ENCODE peak calls at places on chromosomes 7 and 10, in four cellular contexts. Z is HepG2, Q is HCT116, W is SK-N-SH. S is an unnamed sample.

GRCh38 chr7:80134536-80135305 is at the start of gene GNAI1:
- DNase-seq in Z (peak), Q (peak), W (peak), S (no peak)

GRCh38 chr7:51731086-51731485 is 414.5 kb upstream of the COBL start:
- DNase-seq in Z (no peak), Q (no peak), W (no peak), S (no peak)

GRCh38 chr10:14478639-14479038 is 147.9 kb upstream of the FRMD4A start:
- DNase-seq in Z (no peak), Q (peak), W (peak), S (no peak)

GRCh38 chr10:79487296-79488194 is 24.8 kb upstream of the EIF5AL1 start:
- DNase-seq in Z (peak), Q (peak), W (peak), S (no peak)

GRCh38 chr10:110007171-110007700 is 548 bp upstream of the ADD3 start:
- DNase-seq in Z (no peak), Q (no peak), W (no peak), S (no peak)

GRCh38 chr10:97463363-97464132 is 17.6 kb downstream of the ZDHHC16 start:
- DNase-seq in Z (peak), Q (peak), W (peak), S (no peak)

GRCh38 chr7:55109384-55110167 is 90.8 kb downstream of the EGFR start:
- DNase-seq in Z (no peak), Q (peak), W (no peak), S (no peak)

GRCh38 chr7:139088268-139088667 is 21.3 kb downstream of the ZC3HAV1 start:
- DNase-seq in Z (no peak), Q (no peak), W (no peak), S (no peak)

GRCh38 chr10:5512881-5513698 is 11.7 kb upstream of the CALML3 start:
- DNase-seq in Z (no peak), Q (no peak), W (no peak), S (no peak)

GRCh38 chr7:131443496-131443895 is 112.9 kb downstream of the PODXL start:
- DNase-seq in Z (no peak), Q (no peak), W (no peak), S (no peak)

GRCh38 chr7:40057292-40057691 is 77.1 kb downstream of the MPLKIP start:
- DNase-seq in Z (no peak), Q (no peak), W (no peak), S (no peak)

GRCh38 chr10:86857097-86857825 is 100.2 kb downstream of the MMRN2 start:
- DNase-seq in Z (no peak), Q (no peak), W (no peak), S (no peak)

GRCh38 chr10:110395350-110396283 is 90.9 kb upstream of the SMNDC1 start:
- DNase-seq in Z (peak), Q (peak), W (no peak), S (no peak)

GRCh38 chr7:73881352-73882059 is 20.5 kb downstream of the TMEM270 start:
- DNase-seq in Z (no peak), Q (no peak), W (peak), S (no peak)
- TF ChIP-seq POLR2AphosphoS5 in Z (no peak), Q (no peak), W (no peak), S (no peak)

GRCh38 chr10:47383254-47384147 is 592 bp downstream of the ZNF488 start:
- DNase-seq in Z (no peak), Q (no peak), W (peak), S (no peak)
- H3K9ac ChIP-seq in Z (no peak), Q (peak), W (peak), S (no peak)

DNA sequence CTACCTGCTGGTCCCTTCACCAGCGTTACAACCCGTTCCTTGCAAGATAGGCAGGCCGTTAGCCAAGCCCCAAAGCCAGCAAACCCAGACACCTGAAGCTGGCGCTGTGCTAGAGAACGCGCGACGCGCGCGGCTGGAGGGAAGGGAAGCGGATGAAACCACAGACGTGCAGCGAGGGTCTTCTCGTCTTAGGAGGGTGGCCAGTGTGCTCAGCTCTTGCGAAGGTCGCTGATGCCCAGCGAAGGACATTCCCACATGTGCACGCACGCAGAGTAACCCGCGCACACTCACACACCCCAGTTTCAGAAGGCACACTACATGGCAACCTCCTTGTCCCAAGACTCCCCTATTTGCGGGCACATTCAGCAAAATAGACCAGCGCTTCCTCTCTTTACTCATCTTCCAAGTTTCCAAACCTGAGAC is 941 bp downstream of the TMEM26 start:
- DNase-seq in Z (no peak), Q (no peak), W (peak), S (no peak)
- TF ChIP-seq POLR2AphosphoS5 in Z (no peak), Q (no peak), W (no peak), S (no peak)

DNA sequence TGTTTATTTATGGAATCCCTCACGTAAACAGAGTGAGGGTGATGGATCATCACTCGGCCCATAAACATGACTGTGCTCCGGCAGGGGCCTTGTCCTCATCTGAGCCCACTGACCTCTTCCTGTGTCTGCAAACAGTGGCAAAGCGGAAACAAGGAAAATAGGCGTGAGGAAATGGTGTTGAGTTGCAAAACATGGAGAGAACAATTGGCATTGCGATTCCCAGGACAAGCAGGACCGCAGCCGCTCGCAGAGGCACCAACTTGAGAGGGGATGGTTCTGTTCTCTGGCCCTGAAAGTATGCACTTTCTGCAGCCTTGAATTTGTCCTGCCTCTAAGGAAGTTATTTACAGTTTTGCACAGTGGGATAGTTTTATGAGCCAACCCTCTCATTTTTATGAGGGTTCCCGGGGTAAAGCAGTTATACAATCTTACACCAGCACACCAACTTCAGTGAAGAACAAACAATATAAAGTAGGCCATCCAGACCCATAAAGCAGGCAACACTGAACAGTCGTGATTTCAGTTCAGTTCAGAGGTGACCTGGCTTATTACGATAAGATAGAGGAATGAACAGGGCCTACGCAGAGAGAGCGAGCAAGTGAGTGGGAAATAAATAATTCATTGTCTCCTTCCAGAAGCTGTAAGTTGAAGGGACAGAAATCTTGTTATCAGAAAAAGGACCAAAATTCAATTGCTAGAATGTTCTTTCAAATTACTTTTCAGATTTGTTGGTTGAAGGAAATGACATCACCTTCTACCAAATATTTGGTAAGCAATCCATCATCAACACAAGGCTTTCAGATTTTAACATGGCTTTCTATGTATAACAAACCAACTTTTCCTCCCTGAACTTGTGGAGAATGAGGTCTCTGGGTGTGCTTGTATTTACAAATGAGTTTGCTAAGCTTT is 248.2 kb upstream of the FZD8 start:
- DNase-seq in Z (no peak), Q (no peak), W (no peak), S (no peak)
- H3K9ac ChIP-seq in Z (no peak), Q (no peak), W (no peak), S (no peak)

DNA sequence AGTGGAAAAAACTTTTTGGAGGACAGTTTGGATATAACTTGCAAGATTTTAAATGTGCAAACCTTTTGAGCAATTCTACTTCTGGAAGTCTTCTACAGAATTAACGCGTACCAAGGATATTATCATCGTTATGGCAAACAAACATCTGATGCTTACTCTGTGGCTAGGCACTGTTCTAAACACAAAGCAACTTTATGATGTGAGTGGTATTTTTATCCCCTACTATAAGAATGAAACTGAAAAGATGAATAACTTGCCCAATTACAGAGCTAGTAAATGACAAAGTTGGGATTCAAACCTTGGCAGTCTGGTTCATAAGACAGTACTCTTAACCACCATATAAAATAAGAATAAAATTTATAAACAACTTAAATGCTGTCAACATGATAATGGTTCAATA is 15.8 kb downstream of the ASZ1 start:
- DNase-seq in Z (no peak), Q (no peak), W (no peak), S (no peak)
- TF ChIP-seq POLR2AphosphoS5 in Z (no peak), Q (no peak), W (no peak), S (no peak)

DNA sequence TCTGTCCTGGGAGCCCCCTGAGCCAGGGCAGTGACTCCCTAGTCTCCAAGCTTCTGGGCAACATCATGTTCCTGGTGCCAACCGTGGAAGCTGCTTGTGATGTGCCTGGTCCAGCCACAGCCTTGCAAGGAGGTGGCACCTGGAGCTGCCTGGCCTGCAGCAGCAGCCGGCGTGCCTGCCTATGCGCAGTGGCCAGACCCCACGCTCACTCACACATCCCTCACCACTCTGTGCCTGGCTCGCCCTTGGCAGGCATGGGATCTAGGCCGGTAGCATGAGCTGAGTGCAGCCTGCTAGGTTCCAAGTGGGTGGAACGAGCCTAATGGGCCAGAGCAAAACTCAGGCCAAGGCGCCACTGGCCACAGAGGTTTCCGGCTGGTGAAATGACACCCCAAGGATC is 184.0 kb downstream of the ZNF438 start:
- DNase-seq in Z (no peak), Q (no peak), W (no peak), S (no peak)
- H3K9ac ChIP-seq in Z (no peak), Q (no peak), W (no peak), S (no peak)

GRCh38 chr10:72087969-72088878 is at the start of gene SPOCK2:
- DNase-seq in Z (no peak), Q (no peak), W (peak), S (no peak)

GRCh38 chr10:72085864-72086465 is 2.4 kb downstream of the SPOCK2 start:
- DNase-seq in Z (no peak), Q (no peak), W (no peak), S (no peak)

GRCh38 chr10:72085166-72085565 is 3.2 kb downstream of the SPOCK2 start:
- DNase-seq in Z (no peak), Q (no peak), W (no peak), S (no peak)

GRCh38 chr10:72087392-72087968 is 871 bp downstream of the SPOCK2 start:
- DNase-seq in Z (no peak), Q (no peak), W (peak), S (no peak)

GRCh38 chr10:72086466-72087391 is 1.6 kb downstream of the SPOCK2 start:
- DNase-seq in Z (peak), Q (no peak), W (no peak), S (no peak)
- TF ChIP-seq POLR2AphosphoS5 in Z (no peak), Q (no peak), W (no peak), S (no peak)

GRCh38 chr7:66118603-66119002 is 4.0 kb downstream of the CRCP start:
- DNase-seq in Z (peak), Q (no peak), W (no peak), S (no peak)
- H3K9ac ChIP-seq in Z (peak), Q (no peak), W (no peak), S (no peak)

GRCh38 chr7:107169120-107170050 is 582 bp downstream of the HBP1 start:
- DNase-seq in Z (peak), Q (peak), W (peak), S (no peak)
- TF ChIP-seq POLR2AphosphoS5 in Z (peak), Q (peak), W (peak), S (peak)